ENCODE peak calls at places on chromosomes 13 and 19, in ten cellular contexts. E, F, O, G, T, B, N, U, H and J are unnamed samples.

GRCh38 chr13:59250276-59250990 is 913.3 kb downstream of the DIAPH3 start:
- DNase-seq in E (no peak), F (no peak), O (no peak), G (no peak), T (no peak), B (no peak), N (no peak), U (no peak), H (no peak), J (no peak)

GRCh38 chr13:28548468-28548867 is 53.5 kb upstream of the FLT1 start:
- DNase-seq in E (no peak), F (no peak), O (no peak), G (no peak), T (no peak), B (no peak), N (no peak), U (no peak), H (no peak), J (no peak)

GRCh38 chr13:93477238-93477637 is 250.6 kb downstream of the GPC6 start:
- DNase-seq in E (no peak), F (no peak), O (no peak), G (no peak), T (no peak), B (no peak), N (no peak), U (no peak), H (no peak), J (no peak)

GRCh38 chr19:7908078-7908699 is 4.5 kb downstream of the MAP2K7 start:
- DNase-seq in E (no peak), F (no peak), O (no peak), G (no peak), T (no peak), B (peak), N (no peak), U (no peak), H (no peak), J (no peak)

GRCh38 chr19:50377051-50377441 is 789 bp downstream of the NR1H2 start:
- DNase-seq in E (no peak), F (peak), O (no peak), G (no peak), T (no peak), B (peak), N (peak), U (no peak), H (peak), J (no peak)

GRCh38 chr13:53941588-53942190 is 913.1 kb downstream of the OLFM4 start:
- DNase-seq in E (no peak), F (no peak), O (no peak), G (no peak), T (no peak), B (no peak), N (no peak), U (no peak), H (no peak), J (no peak)

GRCh38 chr13:25886438-25887214 is 165.2 kb downstream of the SHISA2 start:
- DNase-seq in E (peak), F (no peak), O (no peak), G (no peak), T (peak), B (no peak), N (no peak), U (peak), H (no peak), J (no peak)

GRCh38 chr13:44710576-44710975 is 134.4 kb upstream of the TSC22D1 start:
- DNase-seq in E (peak), F (no peak), O (no peak), G (no peak), T (peak), B (no peak), N (no peak), U (peak), H (peak), J (peak)

GRCh38 chr19:52492991-52493470 is 34.4 kb upstream of the ZNF808 start:
- DNase-seq in E (no peak), F (no peak), O (no peak), G (no peak), T (no peak), B (no peak), N (no peak), U (no peak), H (no peak), J (no peak)

GRCh38 chr13:97826421-97826965 is 127.0 kb upstream of the IPO5 start:
- DNase-seq in E (no peak), F (no peak), O (no peak), G (no peak), T (no peak), B (no peak), N (no peak), U (no peak), H (no peak), J (no peak)

GRCh38 chr13:98509271-98510155 is 67.4 kb downstream of the STK24 start:
- DNase-seq in E (peak), F (peak), O (no peak), G (peak), T (peak), B (peak), N (peak), U (peak), H (no peak), J (no peak)

GRCh38 chr19:49985926-49986325 is 25.0 kb upstream of the SIGLEC11 start:
- DNase-seq in E (no peak), F (no peak), O (peak), G (no peak), T (no peak), B (no peak), N (no peak), U (no peak), H (no peak), J (no peak)

GRCh38 chr13:32246468-32246867 is 68.7 kb downstream of the ZAR1L start:
- DNase-seq in E (peak), F (peak), O (no peak), G (no peak), T (no peak), B (peak), N (peak), U (no peak), H (peak), J (peak)

GRCh38 chr19:28393574-28394336 is 819.2 kb downstream of the UQCRFS1 start:
- DNase-seq in E (no peak), F (no peak), O (no peak), G (no peak), T (no peak), B (no peak), N (no peak), U (no peak), H (no peak), J (no peak)

GRCh38 chr19:12380444-12380737 is 14.9 kb upstream of the ZNF442 start:
- DNase-seq in E (no peak), F (no peak), O (no peak), G (no peak), T (no peak), B (no peak), N (no peak), U (no peak), H (no peak), J (no peak)

DNA sequence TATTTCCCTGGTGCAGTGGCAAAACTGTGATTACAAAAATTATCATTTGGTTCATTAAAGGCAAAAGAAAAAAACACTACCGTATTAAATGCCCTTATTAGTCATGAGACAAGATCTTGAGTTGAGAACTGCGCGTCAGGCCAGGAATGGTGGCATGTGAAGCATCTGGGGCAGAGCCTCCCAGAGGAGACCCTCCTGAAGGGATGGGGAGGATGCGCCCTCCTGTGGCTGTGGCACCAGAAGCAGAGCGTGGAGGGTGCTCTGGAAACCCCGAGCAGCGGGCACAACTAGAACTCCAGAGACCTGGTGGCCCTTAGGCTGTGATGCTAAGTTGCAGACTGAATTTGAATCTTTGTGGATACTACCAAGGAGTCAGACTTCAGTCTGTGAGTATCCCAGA is 11.5 kb downstream of the CUL4A start:
- DNase-seq in E (no peak), F (no peak), O (peak), G (no peak), T (no peak), B (no peak), N (peak), U (no peak), H (no peak), J (no peak)
- TF ChIP-seq CTCF in E (peak), F (no peak), O (no peak), G (no peak), T (peak), B (no peak), N (peak), U (peak), H (no peak), J (no peak)

DNA sequence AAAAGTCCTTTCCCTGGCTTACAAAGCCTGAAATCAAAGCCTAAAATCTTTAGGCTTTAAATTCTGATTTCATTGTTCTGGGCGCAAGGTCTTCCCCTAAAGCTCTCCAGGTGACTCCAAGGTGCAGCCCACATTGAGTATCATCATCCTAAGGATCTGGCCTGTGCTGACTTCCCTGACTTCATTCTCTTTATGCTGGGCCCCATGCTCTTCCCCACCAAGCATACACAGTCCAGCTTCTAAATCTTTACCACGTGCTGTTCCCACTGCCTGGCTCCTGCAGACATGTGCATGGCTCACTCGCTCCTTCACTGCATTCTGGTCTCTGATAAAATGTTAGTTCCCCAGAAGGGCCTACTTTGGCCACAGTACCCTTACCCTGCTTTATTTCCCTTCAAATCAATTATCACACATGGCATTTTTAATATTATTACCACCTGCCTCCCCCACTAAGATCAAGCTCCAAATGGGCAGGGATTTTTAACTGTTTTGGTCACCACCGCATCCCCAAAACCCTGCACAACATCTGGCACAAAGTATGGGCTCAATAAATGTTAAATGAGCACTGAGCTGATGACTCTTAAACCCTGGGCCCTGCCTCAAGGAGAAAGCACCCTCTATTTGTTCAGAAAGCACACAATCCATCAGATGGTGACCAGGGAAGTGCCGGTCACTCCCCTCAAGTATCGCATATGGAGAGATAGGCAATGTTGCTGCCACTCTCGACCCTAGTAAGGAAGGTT is 3.3 kb downstream of the FBL start:
- DNase-seq in E (no peak), F (no peak), O (no peak), G (no peak), T (no peak), B (no peak), N (no peak), U (no peak), H (no peak), J (no peak)
- TF ChIP-seq CTCF in E (no peak), F (no peak), O (no peak), G (no peak), T (no peak), B (no peak), N (no peak), U (no peak), H (no peak), J (no peak)

DNA sequence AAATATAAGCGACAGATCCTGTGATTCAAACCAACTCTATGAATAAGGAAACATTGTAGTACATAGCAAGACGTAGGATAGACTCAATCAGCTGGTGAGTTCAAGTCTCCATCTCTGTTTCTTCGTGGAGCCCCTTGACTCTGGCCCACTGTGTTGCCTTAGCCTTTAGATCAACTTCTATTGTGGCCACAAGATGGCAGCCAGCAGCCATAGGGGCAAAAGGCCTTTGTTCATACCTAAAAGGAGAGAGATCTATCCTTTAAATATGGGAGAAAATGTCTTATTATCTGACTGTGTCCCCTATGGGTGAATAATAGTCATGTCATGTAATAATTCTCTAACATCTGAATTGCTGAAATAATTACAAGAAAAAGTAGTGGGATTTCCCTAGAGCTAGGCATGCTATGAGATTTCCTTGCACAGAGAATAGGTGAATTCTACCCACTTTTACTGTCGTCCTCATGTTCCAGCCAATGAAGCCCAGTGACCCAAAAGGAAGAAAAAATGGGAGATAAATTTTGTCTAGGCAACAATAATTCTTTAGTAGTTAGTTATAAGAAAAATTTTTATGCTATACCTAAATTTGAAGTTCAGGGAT is 129.4 kb downstream of the PCDH20 start:
- DNase-seq in E (no peak), F (no peak), O (no peak), G (no peak), T (no peak), B (no peak), N (no peak), U (no peak), H (no peak), J (no peak)
- TF ChIP-seq CTCF in E (peak), F (no peak), O (no peak), G (no peak), T (no peak), B (no peak), N (no peak), U (peak), H (peak), J (no peak)

GRCh38 chr13:39051157-39051556 is 12.9 kb downstream of the NHLRC3 start:
- DNase-seq in E (peak), F (no peak), O (no peak), G (no peak), T (no peak), B (no peak), N (no peak), U (peak), H (no peak), J (peak)
- TF ChIP-seq CTCF in E (peak), F (no peak), O (peak), G (peak), T (peak), B (peak), N (peak), U (peak), H (peak), J (peak)

GRCh38 chr19:18857223-18857622 is 25.5 kb downstream of the UPF1 start:
- DNase-seq in E (no peak), F (no peak), O (no peak), G (no peak), T (no peak), B (no peak), N (no peak), U (no peak), H (no peak), J (no peak)

GRCh38 chr19:18855647-18856384 is 24.1 kb downstream of the UPF1 start:
- DNase-seq in E (no peak), F (no peak), O (no peak), G (no peak), T (no peak), B (no peak), N (no peak), U (no peak), H (no peak), J (no peak)

GRCh38 chr19:18854982-18855381 is 23.2 kb downstream of the UPF1 start:
- DNase-seq in E (no peak), F (no peak), O (peak), G (no peak), T (no peak), B (no peak), N (no peak), U (no peak), H (no peak), J (no peak)

GRCh38 chr19:18858906-18859646 is 27.3 kb downstream of the UPF1 start:
- DNase-seq in E (no peak), F (no peak), O (no peak), G (no peak), T (no peak), B (no peak), N (no peak), U (no peak), H (no peak), J (no peak)

DNA sequence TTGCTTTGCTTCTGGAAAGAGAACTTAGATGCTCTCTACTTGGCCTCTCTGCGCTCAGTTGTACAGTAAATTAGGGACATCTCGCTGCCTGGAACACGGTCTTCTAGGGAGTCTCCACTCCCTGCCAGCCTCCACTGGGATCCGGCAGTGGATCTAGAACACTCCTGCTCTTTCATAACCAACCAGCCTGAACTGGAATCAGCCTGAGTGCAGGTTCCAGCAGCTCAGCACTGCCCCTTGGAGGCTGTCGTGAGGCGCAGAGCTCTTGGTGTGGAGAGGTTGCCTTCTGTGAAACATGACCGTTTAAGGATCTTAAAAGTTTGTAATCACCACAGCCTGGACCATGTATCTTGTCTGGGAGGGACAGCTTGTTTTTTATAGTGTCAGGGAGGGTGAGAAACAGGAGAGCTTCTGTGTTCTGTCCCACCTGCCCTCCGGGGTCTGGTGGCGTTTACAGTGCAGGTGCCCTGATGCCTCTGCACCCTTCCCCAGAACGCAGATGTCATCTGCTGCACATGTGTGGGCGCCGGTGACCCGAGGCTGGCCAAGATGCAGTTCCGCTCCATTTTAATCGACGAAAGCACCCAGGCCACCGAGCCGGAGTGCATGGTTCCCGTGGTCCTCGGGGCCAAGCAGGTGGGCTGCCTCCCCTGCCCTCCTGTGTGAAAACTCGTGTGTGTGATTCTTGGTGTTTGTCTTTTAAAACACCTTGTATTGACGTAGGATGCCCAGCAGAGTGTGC is 24.8 kb downstream of the UPF1 start:
- DNase-seq in E (no peak), F (no peak), O (no peak), G (no peak), T (no peak), B (no peak), N (no peak), U (no peak), H (no peak), J (no peak)
- TF ChIP-seq CTCF in E (peak), F (no peak), O (no peak), G (no peak), T (peak), B (no peak), N (no peak), U (peak), H (peak), J (no peak)

DNA sequence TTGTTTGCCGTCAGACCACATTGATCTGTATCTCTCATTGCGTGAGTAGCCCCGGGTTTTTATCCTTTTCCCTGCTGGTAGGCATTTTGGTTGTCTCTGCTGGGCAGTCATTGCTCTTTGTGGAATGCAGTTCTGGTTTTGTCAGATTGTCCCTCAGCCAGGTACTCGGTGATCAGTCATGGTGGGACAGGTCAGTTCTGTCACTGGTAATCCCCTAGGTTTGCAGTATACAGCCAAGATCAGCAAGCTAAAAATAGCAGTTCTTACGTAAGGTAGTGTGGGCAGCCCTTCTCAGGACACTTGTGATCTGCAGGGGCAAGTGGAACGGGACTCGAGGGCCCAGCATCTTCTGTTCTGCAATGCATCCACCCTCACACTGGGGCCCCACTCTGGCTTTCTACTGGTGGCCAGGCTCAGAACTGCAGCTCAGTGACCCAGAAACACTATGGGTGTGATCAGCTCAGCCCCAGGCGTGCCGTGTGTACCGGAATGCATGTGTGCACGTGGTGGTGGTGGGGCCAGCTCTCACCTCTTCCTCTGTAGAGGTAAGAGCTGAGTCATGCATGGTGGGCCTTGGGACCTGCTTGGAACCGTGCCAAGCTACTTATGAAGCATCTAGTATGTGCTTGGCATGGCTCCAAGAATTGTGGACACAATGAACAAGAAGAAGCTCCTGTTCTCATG is 6.3 kb downstream of the PLEKHF1 start:
- DNase-seq in E (peak), F (peak), O (peak), G (peak), T (no peak), B (peak), N (peak), U (peak), H (peak), J (peak)
- TF ChIP-seq CTCF in E (no peak), F (no peak), O (no peak), G (peak), T (peak), B (no peak), N (peak), U (peak), H (peak), J (peak)

DNA sequence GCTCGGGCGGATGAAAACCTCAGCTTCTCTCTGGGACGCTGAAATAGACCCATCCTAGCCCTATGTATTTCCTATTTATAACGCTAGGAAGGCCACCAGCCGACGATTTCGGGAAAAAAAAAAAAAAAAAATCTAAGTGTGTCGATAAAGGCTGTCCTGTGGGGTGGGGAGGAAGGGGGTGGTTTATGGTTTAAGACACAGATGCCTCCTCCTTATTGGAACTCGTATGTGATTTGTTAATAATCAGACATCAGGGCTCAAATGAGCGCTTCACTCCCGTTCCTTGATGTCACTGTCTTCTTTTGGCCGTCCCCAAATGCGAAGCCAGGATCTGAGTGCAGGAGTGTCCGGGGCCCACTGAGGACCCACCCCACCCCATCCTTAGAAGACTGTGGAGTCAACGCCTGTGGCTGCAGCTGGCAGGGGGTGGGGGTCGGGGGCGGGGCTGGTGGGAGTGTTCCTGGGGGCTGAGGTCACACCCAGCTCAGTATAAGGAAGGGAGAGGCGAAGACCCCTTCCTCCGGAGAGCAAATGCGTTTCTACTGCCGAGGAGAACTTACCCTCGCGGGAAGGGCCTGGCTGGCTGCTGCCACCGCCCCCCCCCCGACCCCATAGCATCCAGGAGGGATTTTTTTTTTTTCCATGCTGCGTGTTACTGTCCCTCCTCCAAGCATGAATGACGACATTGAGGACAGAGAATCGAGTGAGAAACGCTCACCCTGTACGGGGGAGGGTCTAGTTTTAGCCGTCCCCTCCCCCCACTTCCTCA is 971 bp downstream of the ATCAY start:
- DNase-seq in E (no peak), F (no peak), O (no peak), G (no peak), T (no peak), B (no peak), N (no peak), U (no peak), H (no peak), J (no peak)
- TF ChIP-seq CTCF in E (no peak), F (no peak), O (no peak), G (no peak), T (no peak), B (no peak), N (no peak), U (no peak), H (no peak), J (no peak)